ENCODE peak calls at places on chromosomes 13 and 19, in seven cellular contexts. N is uterus, J is H1, S is tibial nerve, F is keratinocyte, Q is heart right ventricle, H is colonic mucosa. O is an unnamed sample.

GRCh38 chr13:44267966-44268365 is 105.7 kb upstream of the SERP2 start:
- DNase-seq in N (no peak), J (no peak), S (no peak), F (peak; percentile 41), Q (no peak), H (no peak), O (no peak)

GRCh38 chr13:75836441-75836840 is 200.3 kb downstream of the LMO7 start:
- DNase-seq in N (no peak), J (no peak), S (no peak), F (no peak), Q (no peak), H (peak; percentile 25), O (no peak)

GRCh38 chr19:42553292-42554045 is 25.2 kb upstream of the CEACAM1 start:
- DNase-seq in N (no peak), J (no peak), S (no peak), F (no peak), Q (peak; percentile 26), H (no peak), O (no peak)

GRCh38 chr19:19541572-19541971 is 3.5 kb downstream of the CILP2 start:
- DNase-seq in N (no peak), J (no peak), S (no peak), F (no peak), Q (no peak), H (no peak), O (no peak)

GRCh38 chr13:40251343-40252032 is 415.0 kb downstream of the FOXO1 start:
- DNase-seq in N (no peak), J (no peak), S (no peak), F (no peak), Q (no peak), H (no peak), O (no peak)

GRCh38 chr19:45087531-45087930 is 5.4 kb upstream of the PPP1R37 start:
- DNase-seq in N (no peak), J (no peak), S (no peak), F (no peak), Q (no peak), H (no peak), O (peak; percentile 65)

GRCh38 chr19:44846455-44847143 is 502 bp downstream of the NECTIN2 start:
- DNase-seq in N (peak; percentile 53), J (peak; percentile 95), S (no peak), F (no peak), Q (peak; percentile 51), H (peak; percentile 62), O (peak; percentile 70)

GRCh38 chr13:34030782-34031181 is 212.8 kb downstream of the RFC3 start:
- DNase-seq in N (no peak), J (no peak), S (no peak), F (no peak), Q (no peak), H (no peak), O (no peak)

GRCh38 chr19:53898680-53899341 is 10.3 kb upstream of the CACNG7 start:
- DNase-seq in N (no peak), J (peak; percentile 99), S (no peak), F (no peak), Q (no peak), H (no peak), O (no peak)

GRCh38 chr13:64248371-64249065 is 2832.9 kb upstream of the PCDH20 start:
- DNase-seq in N (no peak), J (no peak), S (no peak), F (no peak), Q (no peak), H (no peak), O (no peak)

GRCh38 chr19:34345934-34346333 is 19.1 kb upstream of the GPI start:
- DNase-seq in N (no peak), J (peak; percentile 93), S (peak; percentile 55), F (peak; percentile 75), Q (peak; percentile 49), H (peak; percentile 81), O (peak; percentile 83)

DNA sequence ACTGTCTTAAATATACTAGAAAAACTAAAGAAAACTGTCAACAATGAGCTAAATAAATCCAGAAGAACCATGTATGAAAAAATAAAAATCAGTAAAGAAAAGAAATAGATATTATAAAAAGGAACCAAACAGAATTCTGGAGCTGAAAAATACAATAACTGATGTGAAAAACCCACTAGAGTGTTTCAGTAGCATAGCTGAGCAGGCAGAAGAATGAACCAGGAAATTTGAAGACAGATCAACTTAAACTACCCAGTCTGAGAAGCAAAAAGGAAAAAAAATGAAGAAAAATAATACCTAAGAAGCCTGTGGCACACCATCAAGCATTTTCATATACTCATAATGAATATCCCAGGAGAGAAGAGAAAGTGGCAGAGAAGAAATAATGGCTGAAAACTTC is 240.1 kb upstream of the RXFP2 start:
- DNase-seq in N (no peak), J (no peak), S (no peak), F (no peak), Q (no peak), H (no peak), O (no peak)
- TF ChIP-seq CTCF in N (no peak), J (no peak), S (no peak), F (no peak), Q (no peak), H (no peak), O (no peak)

GRCh38 chr19:55667958-55668357 is 7.1 kb upstream of the EPN1 start:
- DNase-seq in N (no peak), J (no peak), S (no peak), F (no peak), Q (no peak), H (no peak), O (no peak)
- H3K36me3 ChIP-seq in N (no peaks in the 10 kb centered on the region), J (peaks cover 48% of the 10 kb centered on the region), S (peaks cover 44% of the 10 kb centered on the region), F (peaks cover 54% of the 10 kb centered on the region), Q (peaks cover 27% of the 10 kb centered on the region), H (peaks cover 28% of the 10 kb centered on the region), O (peaks cover 21% of the 10 kb centered on the region)

GRCh38 chr13:110262494-110262893 is 44.5 kb downstream of the COL4A1 start:
- DNase-seq in N (no peak), J (no peak), S (no peak), F (no peak), Q (no peak), H (no peak), O (peak; percentile 41)
- H3K4me1 ChIP-seq in N (no peaks in the 10 kb centered on the region), J (peaks cover 14% of the 10 kb centered on the region), S (peaks cover 73% of the 10 kb centered on the region), F (peaks cover 54% of the 10 kb centered on the region), Q (peaks cover 69% of the 10 kb centered on the region), H (no peaks in the 10 kb centered on the region), O (peaks cover 8% of the 10 kb centered on the region)

DNA sequence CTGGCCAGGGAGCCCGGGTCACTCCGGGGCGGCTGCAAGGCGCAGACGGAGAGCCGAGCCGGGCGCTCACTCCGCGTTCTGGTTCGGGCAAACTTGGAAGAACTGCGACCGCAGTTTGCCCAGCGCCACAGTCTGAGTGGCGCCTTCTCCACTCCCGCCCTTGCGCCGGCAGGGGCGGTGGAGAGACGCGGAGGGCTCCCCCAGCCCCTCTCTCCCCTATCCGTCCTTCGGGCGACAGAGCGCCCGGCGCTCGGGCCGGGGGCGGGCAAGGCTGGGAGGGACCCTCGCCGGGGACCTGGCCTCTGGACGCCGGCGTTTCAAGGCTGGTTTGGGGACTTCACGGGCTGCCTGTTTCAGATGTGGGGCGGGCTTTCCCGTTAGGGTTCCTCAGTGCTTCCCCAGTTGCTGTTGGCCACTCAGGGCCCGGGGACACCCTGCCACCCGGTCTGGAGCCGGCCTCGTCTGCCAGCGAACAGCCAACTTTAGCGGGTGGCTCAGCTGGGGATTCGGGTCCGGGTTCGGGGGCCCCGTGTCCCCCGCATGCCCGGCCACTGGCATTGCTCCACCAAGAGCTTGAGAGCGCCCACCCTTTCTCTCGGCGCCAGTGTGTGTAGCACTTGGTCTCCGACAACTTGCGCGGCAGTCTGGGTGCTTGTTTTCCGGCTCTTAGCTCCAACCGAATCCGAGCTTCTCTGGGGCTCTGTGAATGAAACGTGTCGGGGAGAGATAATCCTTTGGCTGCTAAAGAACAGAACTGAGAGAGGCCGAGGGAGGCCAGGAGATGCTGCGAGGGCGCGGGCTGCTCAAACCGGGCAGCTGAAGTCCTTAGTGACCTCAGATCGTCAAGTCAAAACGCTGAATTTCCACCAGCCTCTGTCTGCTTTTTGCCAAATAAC is 1.5 kb downstream of the GPC6 start:
- DNase-seq in N (peak; percentile 51), J (peak; percentile 86), S (peak; percentile 51), F (no peak), Q (peak; percentile 23), H (peak; percentile 34), O (no peak)
- TF ChIP-seq CTCF in N (peak; percentile 31), J (peak; percentile 64), S (peak; percentile 30), F (peak; percentile 47), Q (peak; percentile 5), H (no peak), O (no peak)

DNA sequence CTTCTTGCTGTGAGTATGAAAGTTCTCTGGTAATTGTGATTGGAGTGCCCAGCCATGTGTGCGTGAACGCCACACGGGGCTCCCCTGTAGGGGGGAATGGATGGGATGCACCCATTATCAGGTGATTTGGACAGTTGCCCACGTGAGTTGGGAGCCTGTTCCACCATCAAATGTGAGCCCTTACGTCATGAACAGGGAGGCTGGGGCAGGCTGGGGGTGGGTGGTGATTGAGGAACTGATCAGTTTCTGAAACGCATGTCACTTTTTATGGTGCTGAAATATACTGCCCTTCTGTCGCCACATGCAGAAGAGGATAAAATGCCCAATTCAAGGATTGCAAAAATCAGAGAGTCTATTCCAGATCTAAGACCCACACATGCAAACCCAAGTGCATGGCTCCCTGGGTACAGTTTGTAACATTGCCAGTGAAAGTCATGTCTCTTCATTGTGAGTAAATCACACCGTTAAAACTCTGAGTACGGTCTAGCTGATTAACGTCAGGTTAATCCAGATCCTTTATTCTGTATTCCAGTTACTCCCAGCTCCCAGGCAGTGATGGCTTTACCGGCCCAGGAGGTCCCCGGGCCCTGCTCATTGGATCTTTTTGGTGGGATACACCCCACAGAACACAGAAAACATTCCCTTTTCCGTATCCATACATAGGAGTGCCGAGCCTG is 90.2 kb downstream of the RAB20 start:
- DNase-seq in N (no peak), J (no peak), S (peak; percentile 30), F (no peak), Q (no peak), H (peak; percentile 48), O (no peak)
- H3K36me3 ChIP-seq in N (no peaks in the 10 kb centered on the region), J (peaks cover 6% of the 10 kb centered on the region), S (no peaks in the 10 kb centered on the region), F (peaks cover 33% of the 10 kb centered on the region), Q (peaks cover 42% of the 10 kb centered on the region), H (no peaks in the 10 kb centered on the region), O (no peaks in the 10 kb centered on the region)

GRCh38 chr13:59480857-59481256 is 682.9 kb downstream of the DIAPH3 start:
- DNase-seq in N (no peak), J (no peak), S (no peak), F (no peak), Q (no peak), H (no peak), O (no peak)
- H3K4me1 ChIP-seq in N (no peaks in the 10 kb centered on the region), J (peaks cover 20% of the 10 kb centered on the region), S (no peaks in the 10 kb centered on the region), F (no peaks in the 10 kb centered on the region), Q (peaks cover 27% of the 10 kb centered on the region), H (no peaks in the 10 kb centered on the region), O (no peaks in the 10 kb centered on the region)

GRCh38 chr13:112103971-112104872 is 37.3 kb downstream of the SOX1 start:
- DNase-seq in N (no peak), J (peak; percentile 79), S (no peak), F (no peak), Q (no peak), H (no peak), O (no peak)

GRCh38 chr13:112105884-112106283 is 38.9 kb downstream of the SOX1 start:
- DNase-seq in N (no peak), J (peak; percentile 71), S (no peak), F (no peak), Q (no peak), H (no peak), O (no peak)

GRCh38 chr13:112106467-112107141 is 39.7 kb downstream of the SOX1 start:
- DNase-seq in N (no peak), J (no peak), S (no peak), F (no peak), Q (no peak), H (no peak), O (no peak)

GRCh38 chr13:112104873-112105234 is 37.9 kb downstream of the SOX1 start:
- DNase-seq in N (no peak), J (no peak), S (no peak), F (no peak), Q (no peak), H (no peak), O (no peak)

GRCh38 chr13:112105244-112105681 is 38.3 kb downstream of the SOX1 start:
- DNase-seq in N (no peak), J (no peak), S (no peak), F (no peak), Q (no peak), H (no peak), O (no peak)
- TF ChIP-seq CTCF in N (no peak), J (no peak), S (no peak), F (no peak), Q (no peak), H (no peak), O (no peak)

O was measured in mucosa of descending colon.